ENCODE peak calls at places on chromosomes 13 and 19, in four cellular contexts. H is KG1, A is fibroblast of lung, E is AG08396. K is an unnamed sample.

GRCh38 chr19:48102870-48103751 is 7.5 kb downstream of the PLA2G4C start:
- DNase-seq in H (no peak), A (peak; percentile 68), E (peak; percentile 69), K (peak; percentile 64)

GRCh38 chr19:18832331-18833140 is 777 bp downstream of the UPF1 start:
- DNase-seq in H (no peak), A (no peak), E (no peak), K (peak; percentile 42)

GRCh38 chr19:8423821-8424223 is 10.7 kb downstream of the MARCHF2 start:
- DNase-seq in H (no peak), A (peak; percentile 96), E (peak; percentile 93), K (peak; percentile 98)

GRCh38 chr19:37506387-37507166 is at the start of gene ZNF793:
- DNase-seq in H (peak; percentile 94), A (peak; percentile 89), E (peak; percentile 74), K (peak; percentile 78)

GRCh38 chr13:71320452-71320851 is 546.6 kb downstream of the DACH1 start:
- DNase-seq in H (no peak), A (no peak), E (peak; percentile 5), K (peak; percentile 54)

GRCh38 chr19:5624741-5625140 is 1.9 kb downstream of the SAFB start:
- DNase-seq in H (no peak), A (no peak), E (no peak), K (no peak)

GRCh38 chr19:9877775-9878510 is 42.8 kb downstream of the PIN1 start:
- DNase-seq in H (no peak), A (peak; percentile 59), E (no peak), K (no peak)

GRCh38 chr13:36493046-36493445 is 60.8 kb downstream of the CCNA1 start:
- DNase-seq in H (no peak), A (no peak), E (no peak), K (no peak)

GRCh38 chr13:36776175-36776574 is 42.8 kb upstream of the RFXAP start:
- DNase-seq in H (no peak), A (no peak), E (no peak), K (no peak)

GRCh38 chr19:17794731-17795494 is at the start of gene B3GNT3:
- DNase-seq in H (no peak), A (no peak), E (no peak), K (peak; percentile 16)

GRCh38 chr19:14661372-14661924 is 13.2 kb downstream of the ADGRE3 start:
- DNase-seq in H (no peak), A (no peak), E (no peak), K (no peak)

GRCh38 chr19:34319785-34320184 is 45.2 kb upstream of the GPI start:
- DNase-seq in H (no peak), A (peak; percentile 93), E (no peak), K (peak; percentile 97)

GRCh38 chr19:57850553-57851017 is 926 bp downstream of the ZNF587 start:
- DNase-seq in H (no peak), A (peak; percentile 82), E (no peak), K (peak; percentile 5)

GRCh38 chr19:49149652-49150105 is 5.5 kb downstream of the HRC start:
- DNase-seq in H (peak; percentile 33), A (peak; percentile 82), E (peak; percentile 84), K (peak; percentile 83)

GRCh38 chr13:73058741-73059459 is at the start of gene KLF5:
- DNase-seq in H (peak; percentile 53), A (peak; percentile 94), E (peak; percentile 99), K (peak; percentile 91)

GRCh38 chr13:98350746-98351330 is 173.8 kb upstream of the RNF113B start:
- DNase-seq in H (no peak), A (no peak), E (no peak), K (no peak)

GRCh38 chr19:19461671-19462622 is 53.4 kb downstream of the TSSK6 start:
- DNase-seq in H (peak; percentile 36), A (peak; percentile 44), E (peak; percentile 61), K (peak; percentile 67)

GRCh38 chr19:5587071-5587455 is 19.3 kb upstream of the TINCR start:
- DNase-seq in H (no peak), A (no peak), E (no peak), K (no peak)

GRCh38 chr19:3551808-3552095 is 5.6 kb downstream of the MFSD12 start:
- DNase-seq in H (no peak), A (no peak), E (no peak), K (no peak)

GRCh38 chr13:90154311-90154960 is 1193.1 kb upstream of the MIR17HG start:
- DNase-seq in H (no peak), A (peak; percentile 30), E (no peak), K (no peak)

GRCh38 chr19:5101871-5102270 is 133.0 kb downstream of the KDM4B start:
- DNase-seq in H (no peak), A (no peak), E (no peak), K (no peak)

GRCh38 chr13:42747399-42747873 is 33.9 kb upstream of the FAM216B start:
- DNase-seq in H (no peak), A (peak; percentile 96), E (peak; percentile 75), K (no peak)

GRCh38 chr13:50945669-50946068 is 36.1 kb downstream of the RNASEH2B start:
- DNase-seq in H (no peak), A (no peak), E (no peak), K (no peak)

GRCh38 chr13:94305934-94306333 is 173.5 kb downstream of the DCT start:
- DNase-seq in H (no peak), A (peak; percentile 39), E (no peak), K (no peak)

GRCh38 chr19:39341122-39341719 is 1.0 kb upstream of the SAMD4B start:
- DNase-seq in H (no peak), A (peak; percentile 34), E (peak; percentile 45), K (no peak)

GRCh38 chr19:35403116-35403760 is 32.4 kb downstream of the GPR42 start:
- DNase-seq in H (no peak), A (no peak), E (no peak), K (no peak)

GRCh38 chr13:107778094-107778493 is 437.2 kb downstream of the LIG4 start:
- DNase-seq in H (no peak), A (no peak), E (no peak), K (no peak)

GRCh38 chr19:14383898-14384669 is 2.8 kb downstream of the ADGRE5 start:
- DNase-seq in H (no peak), A (peak; percentile 62), E (peak; percentile 83), K (peak; percentile 54)

GRCh38 chr19:7874080-7874856 is at the start of gene PRR36:
- DNase-seq in H (no peak), A (no peak), E (peak; percentile 56), K (no peak)

GRCh38 chr13:30696278-30697176 is 38.8 kb upstream of the ALOX5AP start:
- DNase-seq in H (peak; percentile 20), A (peak; percentile 55), E (no peak), K (peak; percentile 47)